ENCODE peak calls at places on chromosome 11, in four cellular contexts. I is CD4-positive, alpha-beta T cell; B is pancreas; C is thyroid gland. H is an unnamed sample.

GRCh38 chr11:65403607-65404121 is 17.2 kb downstream of the FRMD8 start:
- DNase-seq in I (no peak), B (no peak), C (no peak), H (no peak)

GRCh38 chr11:306645-307371 is 808 bp upstream of the IFITM2 start:
- DNase-seq in I (no peak), B (no peak), C (no peak), H (no peak)

GRCh38 chr11:116641561-116642045 is 131.2 kb downstream of the BUD13 start:
- DNase-seq in I (no peak), B (peak; percentile 82), C (peak; percentile 56), H (peak; percentile 69)

GRCh38 chr11:11973361-11973800 is 35.0 kb downstream of the DKK3 start:
- DNase-seq in I (no peak), B (no peak), C (peak; percentile 27), H (no peak)

GRCh38 chr11:2523821-2524391 is 79.1 kb downstream of the KCNQ1 start:
- DNase-seq in I (no peak), B (peak; percentile 35), C (peak; percentile 1), H (no peak)

GRCh38 chr11:16607675-16608644 is 130.5 kb upstream of the C11orf58 start:
- DNase-seq in I (no peak), B (peak; percentile 70), C (peak; percentile 88), H (peak; percentile 55)

GRCh38 chr11:75582935-75583709 is 21.1 kb downstream of the SERPINH1 start:
- DNase-seq in I (peak; percentile 43), B (peak; percentile 82), C (peak; percentile 72), H (peak; percentile 80)

GRCh38 chr11:33557201-33557600 is 143.4 kb downstream of the C11orf91 start:
- DNase-seq in I (no peak), B (no peak), C (no peak), H (peak; percentile 79)

GRCh38 chr11:12174145-12175143 is 64.1 kb downstream of the MICAL2 start:
- DNase-seq in I (no peak), B (no peak), C (no peak), H (no peak)

GRCh38 chr11:128733440-128734115 is 39.7 kb downstream of the FLI1 start:
- DNase-seq in I (peak; percentile 22), B (no peak), C (no peak), H (no peak)

GRCh38 chr11:126332221-126332711 is 23.2 kb upstream of the ST3GAL4 start:
- DNase-seq in I (no peak), B (peak; percentile 49), C (no peak), H (peak; percentile 86)

GRCh38 chr11:130031056-130031455 is 28.4 kb upstream of the PRDM10 start:
- DNase-seq in I (no peak), B (no peak), C (no peak), H (no peak)

GRCh38 chr11:133987221-133987620 is 30.5 kb upstream of the IGSF9B start:
- DNase-seq in I (no peak), B (no peak), C (no peak), H (no peak)

GRCh38 chr11:3169952-3170755 is 5.0 kb upstream of the OSBPL5 start:
- DNase-seq in I (no peak), B (peak; percentile 56), C (no peak), H (no peak)

GRCh38 chr11:35662649-35663407 is at the start of gene TRIM44:
- DNase-seq in I (peak; percentile 74), B (peak; percentile 89), C (peak; percentile 82), H (peak; percentile 81)

GRCh38 chr11:128684582-128685382 is 9.1 kb upstream of the FLI1 start:
- DNase-seq in I (no peak), B (no peak), C (no peak), H (no peak)

GRCh38 chr11:83367745-83368144 is 81.6 kb upstream of the CCDC90B start:
- DNase-seq in I (no peak), B (no peak), C (no peak), H (no peak)

GRCh38 chr11:120254788-120255518 is 15.0 kb downstream of the POU2F3 start:
- DNase-seq in I (no peak), B (no peak), C (peak; percentile 26), H (no peak)

GRCh38 chr11:115425816-115426215 is 78.4 kb downstream of the CADM1 start:
- DNase-seq in I (no peak), B (no peak), C (no peak), H (no peak)

GRCh38 chr11:117862019-117862725 is 14.3 kb downstream of the FXYD6 start:
- DNase-seq in I (no peak), B (no peak), C (no peak), H (no peak)

GRCh38 chr11:86459682-86460460 is 85.2 kb downstream of the CCDC81 start:
- DNase-seq in I (no peak), B (peak; percentile 68), C (peak; percentile 97), H (peak; percentile 93)

GRCh38 chr11:79626135-79626748 is 185.4 kb upstream of the TENM4 start:
- DNase-seq in I (no peak), B (no peak), C (no peak), H (no peak)

GRCh38 chr11:80722616-80723015 is 1281.8 kb upstream of the TENM4 start:
- DNase-seq in I (no peak), B (no peak), C (no peak), H (peak; percentile 39)

GRCh38 chr11:99068832-99069231 is 48.1 kb downstream of the CNTN5 start:
- DNase-seq in I (no peak), B (no peak), C (no peak), H (no peak)

GRCh38 chr11:64638017-64638664 is 47.1 kb downstream of the SLC22A12 start:
- DNase-seq in I (no peak), B (no peak), C (peak; percentile 58), H (no peak)

GRCh38 chr11:111942826-111943225 is 5.7 kb downstream of the DIXDC1 start:
- DNase-seq in I (no peak), B (no peak), C (no peak), H (peak; percentile 66)

GRCh38 chr11:19907008-19907579 is 194.5 kb downstream of the NAV2 start:
- DNase-seq in I (no peak), B (no peak), C (no peak), H (no peak)

GRCh38 chr11:18775492-18776292 is 15.9 kb downstream of the PTPN5 start:
- DNase-seq in I (no peak), B (peak; percentile 91), C (peak; percentile 49), H (peak; percentile 38)

GRCh38 chr11:444397-445144 is 2.8 kb upstream of the ANO9 start:
- DNase-seq in I (no peak), B (peak; percentile 57), C (peak; percentile 90), H (no peak)

GRCh38 chr11:77127969-77128691 is at the start of gene MYO7A:
- DNase-seq in I (no peak), B (peak; percentile 90), C (peak; percentile 88), H (no peak)
- H3K27ac ChIP-seq in I (no peak within 1 kb of the TSS), B (peak within 1 kb of the TSS; percentile 79), C (no peak within 1 kb of the TSS), H (no peak within 1 kb of the TSS)

DNA sequence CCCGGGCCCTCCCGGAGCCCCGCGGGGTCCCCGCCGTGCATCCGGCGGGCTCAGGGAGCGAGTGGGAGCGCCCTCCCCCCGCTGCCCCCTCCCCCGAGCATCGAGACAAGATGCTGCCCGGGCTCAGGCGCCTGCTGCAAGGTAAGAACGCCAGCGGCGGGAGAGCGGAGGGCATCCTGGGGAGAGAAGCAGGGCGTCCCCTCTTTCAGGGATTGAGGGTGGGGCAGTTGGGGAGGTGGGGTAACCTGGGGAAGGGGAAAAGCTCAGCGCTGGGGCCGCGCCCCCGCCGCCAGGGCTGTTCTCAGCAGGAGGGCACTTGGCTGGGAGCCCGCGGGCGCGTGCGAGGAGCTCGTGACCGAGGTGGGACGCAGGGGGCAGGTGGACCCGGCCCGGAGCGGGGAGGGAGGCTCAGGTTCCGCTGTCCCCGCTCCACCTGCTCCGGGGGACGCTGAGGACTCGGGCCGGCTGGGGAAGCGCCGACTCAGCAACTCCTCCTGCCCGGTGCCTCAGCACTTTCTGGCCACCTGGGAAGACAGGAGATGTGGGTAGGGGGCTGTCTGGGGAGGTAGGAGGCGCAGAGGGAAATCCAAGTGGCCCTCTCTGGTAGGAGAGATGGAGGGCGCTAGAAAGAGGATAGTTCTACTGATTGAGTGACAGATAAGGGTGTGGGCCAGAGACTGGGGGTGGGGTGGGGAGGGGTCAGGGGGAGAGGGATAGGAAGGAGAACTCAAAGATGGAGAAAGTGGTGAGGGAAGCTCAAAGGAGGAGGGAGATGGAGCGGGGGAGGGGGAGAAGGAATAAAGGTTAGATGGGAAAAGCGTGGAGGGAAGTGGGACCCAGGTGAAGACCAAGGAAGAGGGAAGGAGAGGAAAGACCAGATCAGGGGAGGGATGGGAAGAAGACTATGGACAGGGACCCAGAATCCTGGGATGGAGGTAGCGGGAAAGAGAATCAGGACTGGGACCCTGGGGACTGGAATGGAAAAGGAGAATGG is 725 bp downstream of the RTN4RL2 start:
- DNase-seq in I (no peak), B (peak; percentile 72), C (peak; percentile 60), H (no peak)
- TF ChIP-seq CTCF in I (no peak), B (no peak), C (no peak), H (no peak)

DNA sequence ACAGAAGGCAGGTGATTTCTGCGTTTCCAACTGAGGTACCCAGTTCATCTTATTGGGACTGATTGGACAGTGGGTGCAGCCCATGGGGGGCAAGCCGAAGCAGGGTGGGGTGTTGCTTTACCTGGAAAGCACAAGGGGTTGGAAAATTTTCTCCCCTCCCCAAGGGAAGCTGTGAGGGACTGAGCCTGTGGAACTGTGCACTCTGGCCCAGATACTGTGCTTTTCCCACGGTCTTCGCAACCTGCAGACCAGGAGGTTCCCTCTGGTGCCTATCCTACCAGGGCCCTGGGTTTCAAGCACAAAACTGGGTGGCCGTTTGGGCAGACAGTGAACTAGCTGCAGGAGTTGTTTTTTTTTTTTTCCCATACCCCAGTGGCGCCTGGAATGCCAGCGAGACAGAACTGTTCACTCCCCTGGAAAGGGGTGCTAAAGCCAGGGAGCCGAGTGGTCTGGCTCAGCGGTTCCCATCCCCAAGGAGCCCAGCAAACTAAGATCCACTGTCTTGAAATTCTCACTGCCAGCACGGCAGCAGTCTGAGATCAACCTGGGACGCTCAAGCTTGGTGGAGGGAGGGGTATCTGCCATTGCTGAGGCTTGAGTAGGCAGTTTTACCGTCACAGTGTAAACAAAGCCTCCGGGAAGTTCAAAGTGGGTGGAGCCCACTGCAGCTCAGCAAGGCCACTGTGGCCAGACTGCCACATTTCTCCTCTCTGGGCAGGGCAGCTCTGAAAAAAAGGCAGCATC is 97.2 kb downstream of the JRKL start:
- DNase-seq in I (no peak), B (no peak), C (peak; percentile 44), H (no peak)
- H3K27ac ChIP-seq in I (no peak overlapping the region), B (peak overlapping the region; percentile 33), C (no peak overlapping the region), H (no peak overlapping the region)

DNA sequence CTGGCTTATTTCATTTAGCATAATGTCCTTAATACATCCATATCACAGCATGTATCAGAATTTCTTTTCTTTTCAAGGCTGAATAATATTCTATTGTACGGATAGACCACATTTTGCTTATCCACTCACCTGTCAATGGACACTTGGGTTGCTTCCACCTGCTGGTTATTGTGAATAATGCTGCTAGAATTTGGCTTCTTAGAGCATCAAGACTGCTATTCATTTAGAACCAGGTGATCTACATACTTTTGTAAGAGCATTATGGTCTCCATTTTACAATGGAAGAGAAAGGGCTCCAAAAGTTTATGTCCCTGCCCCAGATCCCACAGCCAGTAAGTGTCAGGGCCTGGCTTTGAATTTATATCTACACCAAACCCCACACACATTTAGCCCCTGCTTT is 100.7 kb upstream of the CD82 start:
- DNase-seq in I (no peak), B (no peak), C (no peak), H (no peak)
- TF ChIP-seq CTCF in I (no peak), B (no peak), C (no peak), H (no peak)